ENCODE peak calls at places on chromosome 5, in ten cellular contexts. H is fibroblast of the aortic adventitia; M is K562; P is CD8-positive, alpha-beta T cell; A is transverse colon; Y is endothelial cell of umbilical vein; O is AG09309; S is cardiac fibroblast; Q is HFF-Myc; Z is cardiac muscle cell. F is an unnamed sample.

GRCh38 chr5:530001-530400 is 5.8 kb upstream of the SLC9A3 start:
- DNase-seq in H (peak), S (no peak), O (no peak), M (no peak), A (no peak), P (no peak), Q (no peak), Z (peak), Y (no peak), F (no peak)

GRCh38 chr5:148437249-148437648 is 53.5 kb downstream of the FBXO38 start:
- DNase-seq in Y (no peak), Q (no peak), P (no peak), H (no peak), O (no peak), Z (no peak), A (no peak), M (no peak), S (no peak), F (no peak)

GRCh38 chr5:73596705-73597328 is 29.2 kb upstream of the ARHGEF28 start:
- DNase-seq in A (peak), Y (peak), H (peak), S (peak), P (no peak), Q (peak), M (peak), Z (peak), O (no peak), F (no peak)

GRCh38 chr5:97141539-97141938 is 872 bp downstream of the LIX1 start:
- DNase-seq in A (no peak), S (no peak), Z (no peak), M (no peak), H (no peak), Y (no peak), O (no peak), P (no peak), Q (no peak), F (no peak)

GRCh38 chr5:158414333-158414762 is 555.4 kb upstream of the CLINT1 start:
- DNase-seq in A (no peak), O (no peak), Z (peak), S (peak), M (no peak), P (no peak), H (peak), Q (no peak), Y (no peak), F (no peak)

GRCh38 chr5:168428552-168428951 is 57.7 kb upstream of the RARS1 start:
- DNase-seq in O (no peak), Z (no peak), Y (no peak), Q (no peak), H (no peak), S (no peak), A (no peak), M (no peak), P (no peak), F (no peak)

GRCh38 chr5:158943057-158943456 is 156.7 kb downstream of the EBF1 start:
- DNase-seq in P (no peak), Y (no peak), Z (peak), O (peak), H (peak), M (no peak), Q (peak), A (no peak), S (peak), F (peak)

GRCh38 chr5:180358694-180359093 is 5.6 kb upstream of the GFPT2 start:
- DNase-seq in S (no peak), Y (no peak), O (no peak), P (no peak), H (no peak), M (no peak), Q (no peak), A (no peak), Z (no peak), F (no peak)

GRCh38 chr5:168585119-168585912 is 6.1 kb upstream of the PANK3 start:
- DNase-seq in O (no peak), S (no peak), Z (no peak), P (no peak), A (no peak), H (no peak), Y (no peak), M (no peak), Q (no peak), F (no peak)

GRCh38 chr5:151772029-151772867 is 494 bp downstream of the G3BP1 start:
- DNase-seq in M (peak), P (peak), O (no peak), Z (peak), S (peak), Y (peak), Q (no peak), A (peak), H (peak), F (no peak)

GRCh38 chr5:35138232-35138631 is 90.5 kb upstream of the AGXT2 start:
- DNase-seq in Y (no peak), S (peak), M (no peak), Q (no peak), A (no peak), P (no peak), O (peak), H (no peak), Z (peak), F (peak)

GRCh38 chr5:3878267-3878666 is 282.6 kb downstream of the IRX1 start:
- DNase-seq in O (no peak), M (no peak), A (no peak), Z (no peak), Q (no peak), Y (no peak), H (no peak), S (no peak), P (no peak), F (no peak)

GRCh38 chr5:27906911-27907590 is 868.7 kb upstream of the CDH9 start:
- DNase-seq in Q (no peak), H (no peak), S (no peak), Y (no peak), Z (no peak), A (no peak), P (no peak), M (no peak), O (no peak), F (no peak)

GRCh38 chr5:144142826-144143167 is 27.7 kb downstream of the YIPF5 start:
- DNase-seq in M (no peak), Z (no peak), Y (no peak), H (no peak), A (no peak), Q (no peak), P (no peak), S (no peak), O (no peak), F (no peak)

GRCh38 chr5:155147222-155147621 is 133.7 kb downstream of the KIF4B start:
- DNase-seq in A (no peak), S (peak), O (no peak), P (no peak), Z (peak), M (peak), Y (peak), H (peak), Q (no peak), F (no peak)

GRCh38 chr5:35476789-35477188 is 140.9 kb upstream of the SPEF2 start:
- DNase-seq in Q (no peak), Z (no peak), S (no peak), P (no peak), M (no peak), H (no peak), Y (no peak), O (no peak), A (no peak), F (no peak)

GRCh38 chr5:160385496-160385895 is 14.4 kb downstream of the FAM200C start:
- DNase-seq in O (no peak), Y (no peak), H (no peak), S (no peak), M (no peak), Z (no peak), Q (no peak), A (no peak), P (no peak), F (no peak)

GRCh38 chr5:16808936-16809815 is 126.9 kb downstream of the MYO10 start:
- DNase-seq in Y (no peak), M (no peak), P (no peak), Z (no peak), S (no peak), H (no peak), O (no peak), Q (no peak), A (no peak), F (no peak)

GRCh38 chr5:177471610-177472356 is 1.7 kb downstream of the DBN1 start:
- DNase-seq in Z (peak), A (no peak), M (no peak), O (no peak), S (peak), Y (no peak), H (peak), P (peak), Q (no peak), F (no peak)

GRCh38 chr5:34043099-34043876 is at the start of gene C1QTNF3:
- DNase-seq in Z (peak), Q (no peak), P (no peak), M (no peak), H (peak), A (no peak), Y (peak), S (no peak), O (no peak), F (no peak)

GRCh38 chr5:138981606-138982005 is 106.5 kb upstream of the LRRTM2 start:
- DNase-seq in O (no peak), Y (no peak), P (no peak), A (no peak), Q (no peak), S (peak), H (peak), Z (peak), M (no peak), F (no peak)

GRCh38 chr5:158899792-158900191 is 199.9 kb downstream of the EBF1 start:
- DNase-seq in O (no peak), Y (no peak), A (no peak), P (no peak), Z (peak), S (peak), M (no peak), H (peak), Q (peak), F (no peak)

GRCh38 chr5:127572930-127573329 is 55.5 kb downstream of the PRRC1 start:
- DNase-seq in P (no peak), Y (no peak), H (no peak), S (peak), M (no peak), Z (peak), O (no peak), A (no peak), Q (no peak), F (no peak)

GRCh38 chr5:36442352-36442751 is 140.7 kb upstream of the RANBP3L start:
- DNase-seq in Y (no peak), S (no peak), A (no peak), O (no peak), H (peak), Q (peak), Z (no peak), P (no peak), M (peak), F (no peak)

GRCh38 chr5:174425271-174425963 is 299.0 kb upstream of the MSX2 start:
- DNase-seq in O (no peak), H (no peak), P (no peak), A (no peak), M (no peak), S (no peak), Y (no peak), Z (no peak), Q (no peak), F (no peak)

GRCh38 chr5:124494540-124495116 is 251.8 kb downstream of the ZNF608 start:
- DNase-seq in S (no peak), O (no peak), Q (no peak), M (no peak), Y (no peak), Z (no peak), A (no peak), P (no peak), H (no peak), F (peak)

GRCh38 chr5:136655429-136655828 is 290.1 kb upstream of the TRPC7 start:
- DNase-seq in Y (peak), H (peak), Q (no peak), Z (no peak), M (no peak), A (no peak), O (no peak), S (no peak), P (no peak), F (no peak)

GRCh38 chr5:122202952-122203351 is 73.6 kb downstream of the ZNF474 start:
- DNase-seq in A (no peak), Y (no peak), M (no peak), O (no peak), S (peak), Q (no peak), P (no peak), H (no peak), Z (peak), F (no peak)

GRCh38 chr5:5534333-5534732 is 111.9 kb downstream of the ICE1 start:
- DNase-seq in M (no peak), Z (no peak), A (no peak), O (no peak), H (no peak), P (no peak), Q (no peak), S (no peak), Y (no peak), F (no peak)

GRCh38 chr5:9498541-9499497 is 47.1 kb downstream of the SEMA5A start:
- DNase-seq in A (no peak), H (peak), Z (peak), P (no peak), O (no peak), M (peak), Y (no peak), Q (no peak), S (peak), F (no peak)

GRCh38 chr5:154236459-154237375 is 46.2 kb downstream of the GALNT10 start:
- DNase-seq in P (no peak), S (no peak), H (no peak), Q (no peak), A (no peak), O (no peak), M (no peak), Y (no peak), Z (no peak), F (no peak)

GRCh38 chr5:179337227-179338122 is 7.8 kb downstream of the ADAMTS2 start:
- DNase-seq in S (no peak), Q (no peak), Y (no peak), A (no peak), P (no peak), Z (no peak), H (no peak), O (no peak), M (no peak), F (no peak)

GRCh38 chr5:40841068-40841805 is at the start of gene CARD6:
- DNase-seq in Y (peak), A (no peak), H (peak), Z (peak), P (no peak), M (peak), S (peak), O (no peak), Q (no peak), F (no peak)
- TF ChIP-seq CTCF in Y (no peak), A (no peak), H (no peak), Z (no peak), P (no peak), M (peak), S (no peak), O (no peak), Q (no peak), F (no peak)

DNA sequence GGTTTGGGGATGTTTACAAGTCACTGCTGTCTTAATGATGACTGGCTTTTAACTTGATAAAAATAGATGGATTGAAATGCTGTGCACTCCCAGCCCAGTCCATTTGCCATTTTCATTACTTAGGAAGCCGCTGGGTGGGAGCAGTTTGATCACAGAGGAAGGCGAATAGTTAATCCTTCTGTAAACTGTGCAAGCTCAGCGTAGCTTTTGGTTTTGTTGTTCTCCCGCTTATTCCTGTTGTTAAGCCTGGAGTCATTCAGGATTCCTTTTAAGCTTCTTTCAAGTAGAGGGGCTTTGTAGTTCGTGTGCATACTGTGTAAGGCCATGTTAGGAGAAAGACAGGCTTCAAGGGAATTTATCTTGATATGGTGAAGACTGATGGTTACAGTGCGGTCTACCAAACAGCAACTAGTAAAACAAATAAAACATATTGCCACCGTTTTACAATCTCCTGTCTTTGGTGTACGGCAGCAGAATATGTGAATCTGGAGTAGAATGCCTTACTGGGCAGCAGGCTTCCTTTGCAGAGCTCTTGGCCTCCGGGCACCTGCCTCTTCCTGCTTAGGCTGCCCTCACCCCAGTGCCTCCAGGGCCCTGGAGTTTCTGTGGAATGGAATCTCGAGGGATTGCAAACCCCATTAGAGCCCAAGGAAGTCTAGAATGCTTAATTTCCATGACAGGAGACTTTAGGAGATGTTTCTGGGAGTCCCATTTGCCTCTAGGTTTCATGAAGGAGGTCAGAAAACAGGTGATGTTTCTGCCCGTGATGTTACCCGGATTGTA is 141.4 kb downstream of the TRIO start:
- DNase-seq in Q (no peak), Z (no peak), P (no peak), Y (no peak), A (no peak), S (no peak), O (no peak), M (no peak), H (no peak), F (no peak)
- H3K4me3 ChIP-seq in Q (no peak), Z (no peak), P (no peak), Y (no peak), A (no peak), S (no peak), O (no peak), M (no peak), H (no peak), F (no peak)

DNA sequence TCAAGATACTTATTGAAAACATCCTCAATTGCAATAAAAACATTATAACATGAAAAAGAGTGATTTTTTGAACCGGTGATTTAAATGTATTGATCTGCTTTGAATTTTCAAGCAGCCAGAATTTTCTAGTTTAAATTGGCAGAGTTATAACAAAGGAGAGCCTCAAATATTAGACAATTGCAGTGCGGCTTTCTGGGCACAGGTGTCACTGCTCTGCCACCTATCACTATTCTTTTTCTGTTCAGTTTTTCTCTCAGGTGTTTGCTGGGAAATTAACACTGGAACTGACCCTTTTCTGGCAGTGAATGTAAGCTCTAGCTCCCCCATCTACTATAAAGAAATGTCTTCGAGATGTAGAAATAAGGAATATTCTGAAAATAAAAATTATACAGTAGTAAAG is 23.0 kb downstream of the ZBED3 start:
- DNase-seq in Z (no peak), P (no peak), A (no peak), H (no peak), Y (no peak), S (no peak), O (no peak), Q (no peak), M (no peak), F (no peak)
- TF ChIP-seq CTCF in Z (no peak), P (no peak), A (no peak), H (no peak), Y (no peak), S (no peak), O (no peak), Q (no peak), M (no peak), F (no peak)

GRCh38 chr5:132438931-132439330 is 51.6 kb downstream of the IRF1 start:
- DNase-seq in P (no peak), Z (no peak), Q (no peak), A (no peak), H (no peak), M (no peak), Y (no peak), S (no peak), O (no peak), F (no peak)

GRCh38 chr5:132435891-132436290 is 54.7 kb downstream of the IRF1 start:
- DNase-seq in Y (no peak), P (no peak), H (no peak), A (peak), Q (no peak), O (no peak), S (no peak), Z (no peak), M (no peak), F (no peak)

GRCh38 chr5:132437604-132438275 is 52.8 kb downstream of the IRF1 start:
- DNase-seq in Y (peak), Q (no peak), A (peak), H (peak), M (peak), Z (peak), P (peak), O (peak), S (peak), F (peak)

GRCh38 chr5:132434813-132435286 is 55.7 kb downstream of the IRF1 start:
- DNase-seq in P (no peak), Z (no peak), M (no peak), H (no peak), A (peak), S (no peak), O (no peak), Q (no peak), Y (no peak), F (no peak)

GRCh38 chr5:132436936-132437335 is 53.6 kb downstream of the IRF1 start:
- DNase-seq in Q (no peak), H (no peak), O (no peak), Y (no peak), A (no peak), Z (no peak), P (no peak), S (no peak), M (no peak), F (no peak)
- H3K4me3 ChIP-seq in Q (no peak), H (no peak), O (no peak), Y (no peak), A (no peak), Z (no peak), P (no peak), S (no peak), M (no peak), F (no peak)

DNA sequence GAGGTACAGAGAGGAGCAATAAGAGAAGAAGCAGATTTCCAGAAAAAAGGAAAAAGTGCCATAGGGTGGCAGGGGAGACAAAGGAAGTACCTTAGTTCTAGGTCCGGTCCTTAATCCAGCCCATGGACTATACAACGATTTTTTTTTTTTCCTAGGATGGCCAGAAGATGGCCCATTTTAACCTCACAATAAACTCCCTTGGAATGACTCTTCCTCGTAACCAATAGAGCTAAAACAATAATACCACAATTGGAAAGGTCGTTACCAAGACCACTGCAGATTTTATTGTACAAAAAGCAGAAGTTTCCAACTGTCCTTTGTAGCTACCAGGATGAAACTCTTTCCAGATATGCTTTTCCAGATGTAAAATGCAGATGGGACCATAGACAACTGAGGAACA is 34.4 kb upstream of the SSBP2 start:
- DNase-seq in M (no peak), Y (no peak), H (no peak), S (no peak), A (no peak), Q (no peak), O (no peak), Z (no peak), P (no peak), F (no peak)
- TF ChIP-seq CTCF in M (no peak), Y (no peak), H (no peak), S (no peak), A (no peak), Q (no peak), O (no peak), Z (no peak), P (no peak), F (no peak)

GRCh38 chr5:111691914-111692313 is 65.1 kb downstream of the NREP start:
- DNase-seq in H (peak), P (no peak), Q (no peak), Z (no peak), O (no peak), S (no peak), M (no peak), Y (no peak), A (no peak), F (no peak)

GRCh38 chr5:111691508-111691907 is 65.5 kb downstream of the NREP start:
- DNase-seq in H (no peak), S (no peak), Z (no peak), Q (no peak), A (no peak), Y (no peak), O (no peak), M (no peak), P (no peak), F (no peak)

GRCh38 chr5:111697215-111697614 is 59.8 kb downstream of the NREP start:
- DNase-seq in H (peak), S (peak), Q (no peak), O (no peak), Z (peak), A (no peak), M (no peak), P (no peak), Y (peak), F (no peak)

GRCh38 chr5:111697881-111698757 is 58.9 kb downstream of the NREP start:
- DNase-seq in P (no peak), O (peak), A (no peak), Q (no peak), M (no peak), Z (peak), H (peak), S (peak), Y (peak), F (no peak)

GRCh38 chr5:111694183-111694582 is 62.8 kb downstream of the NREP start:
- DNase-seq in Q (no peak), P (no peak), Z (peak), A (no peak), O (peak), M (no peak), Y (no peak), S (peak), H (peak), F (no peak)
- H3K4me3 ChIP-seq in Q (no peak), P (no peak), Z (no peak), A (no peak), O (no peak), M (no peak), Y (no peak), S (no peak), H (no peak), F (no peak)